ENCODE peak calls at places on chromosomes 5 and 9, in six cellular contexts. One of them, this sample, is unnamed.

GRCh38 chr9:13141629-13142028 is 137.9 kb downstream of the MPDZ start:
- DNase-seq in A549: no peak
- DNase-seq in H54: no peak
- DNase-seq in HepG2: no peak
- DNase-seq in lower leg skin: no peak
- DNase-seq in transverse colon: no peak
- DNase-seq in this sample: no peak

GRCh38 chr5:126234563-126235195 is 188.5 kb upstream of the GRAMD2B start:
- DNase-seq in transverse colon: peak
- DNase-seq in HepG2: peak
- DNase-seq in H54: peak
- DNase-seq in A549: peak
- DNase-seq in lower leg skin: no peak
- DNase-seq in this sample: no peak

GRCh38 chr5:59698774-59699173 is 194.8 kb downstream of the PDE4D start:
- DNase-seq in H54: no peak
- DNase-seq in transverse colon: no peak
- DNase-seq in A549: no peak
- DNase-seq in HepG2: no peak
- DNase-seq in lower leg skin: no peak
- DNase-seq in this sample: no peak

GRCh38 chr5:109656829-109657228 is 32.9 kb upstream of the MAN2A1 start:
- DNase-seq in transverse colon: peak
- DNase-seq in A549: no peak
- DNase-seq in lower leg skin: peak
- DNase-seq in H54: no peak
- DNase-seq in HepG2: no peak
- DNase-seq in this sample: peak

GRCh38 chr9:72276429-72276828 is 88.6 kb downstream of the ZFAND5 start:
- DNase-seq in A549: no peak
- DNase-seq in HepG2: no peak
- DNase-seq in lower leg skin: no peak
- DNase-seq in H54: no peak
- DNase-seq in transverse colon: no peak
- DNase-seq in this sample: no peak

GRCh38 chr5:131198625-131199024 is 27.9 kb downstream of the LYRM7 start:
- DNase-seq in H54: no peak
- DNase-seq in lower leg skin: no peak
- DNase-seq in HepG2: no peak
- DNase-seq in A549: no peak
- DNase-seq in transverse colon: no peak
- DNase-seq in this sample: no peak

GRCh38 chr5:173567548-173567947 is 48.9 kb downstream of the BOD1 start:
- DNase-seq in H54: no peak
- DNase-seq in A549: no peak
- DNase-seq in HepG2: no peak
- DNase-seq in lower leg skin: no peak
- DNase-seq in transverse colon: no peak
- DNase-seq in this sample: no peak

GRCh38 chr9:137761032-137761431 is 116.5 kb upstream of the CACNA1B start:
- DNase-seq in lower leg skin: no peak
- DNase-seq in transverse colon: no peak
- DNase-seq in HepG2: no peak
- DNase-seq in H54: no peak
- DNase-seq in A549: no peak
- DNase-seq in this sample: no peak

GRCh38 chr5:2052687-2053086 is 170.0 kb upstream of the IRX4 start:
- DNase-seq in HepG2: no peak
- DNase-seq in A549: no peak
- DNase-seq in lower leg skin: no peak
- DNase-seq in H54: no peak
- DNase-seq in transverse colon: no peak
- DNase-seq in this sample: no peak

GRCh38 chr5:2656186-2656585 is 95.3 kb downstream of the IRX2 start:
- DNase-seq in HepG2: no peak
- DNase-seq in transverse colon: no peak
- DNase-seq in H54: no peak
- DNase-seq in lower leg skin: no peak
- DNase-seq in A549: no peak
- DNase-seq in this sample: no peak

GRCh38 chr5:11596657-11597071 is 307.6 kb downstream of the CTNND2 start:
- DNase-seq in H54: no peak
- DNase-seq in transverse colon: no peak
- DNase-seq in lower leg skin: no peak
- DNase-seq in HepG2: peak
- DNase-seq in A549: no peak
- DNase-seq in this sample: no peak

GRCh38 chr9:33263131-33263935 is 1.2 kb downstream of the BAG1 start:
- DNase-seq in lower leg skin: no peak
- DNase-seq in H54: no peak
- DNase-seq in A549: no peak
- DNase-seq in transverse colon: no peak
- DNase-seq in HepG2: peak
- DNase-seq in this sample: peak

GRCh38 chr5:160353379-160353778 is 17.0 kb downstream of the C1QTNF2 start:
- DNase-seq in H54: no peak
- DNase-seq in HepG2: no peak
- DNase-seq in lower leg skin: no peak
- DNase-seq in A549: no peak
- DNase-seq in transverse colon: no peak
- DNase-seq in this sample: no peak

GRCh38 chr9:81801190-81801589 is 111.8 kb upstream of the TLE1 start:
- DNase-seq in transverse colon: no peak
- DNase-seq in A549: peak
- DNase-seq in HepG2: no peak
- DNase-seq in H54: peak
- DNase-seq in lower leg skin: no peak
- DNase-seq in this sample: no peak

GRCh38 chr5:130476325-130476724 is 572.1 kb downstream of the CHSY3 start:
- DNase-seq in H54: no peak
- DNase-seq in A549: peak
- DNase-seq in lower leg skin: no peak
- DNase-seq in HepG2: no peak
- DNase-seq in transverse colon: no peak
- DNase-seq in this sample: no peak

GRCh38 chr9:18359335-18359734 is 114.6 kb upstream of the ADAMTSL1 start:
- DNase-seq in A549: no peak
- DNase-seq in HepG2: no peak
- DNase-seq in lower leg skin: no peak
- DNase-seq in transverse colon: no peak
- DNase-seq in H54: no peak
- DNase-seq in this sample: no peak
- TF ChIP-seq POLR2A in A549: no peak
- TF ChIP-seq POLR2A in HepG2: no peak
- TF ChIP-seq POLR2A in lower leg skin: no peak
- TF ChIP-seq POLR2A in transverse colon: no peak
- TF ChIP-seq POLR2A in H54: no peak
- TF ChIP-seq POLR2A in this sample: no peak

GRCh38 chr5:36027066-36027465 is 35.9 kb upstream of the UGT3A1 start:
- DNase-seq in A549: no peak
- DNase-seq in lower leg skin: no peak
- DNase-seq in transverse colon: no peak
- DNase-seq in HepG2: no peak
- DNase-seq in H54: no peak
- DNase-seq in this sample: no peak
- TF ChIP-seq POLR2A in A549: no peak
- TF ChIP-seq POLR2A in lower leg skin: no peak
- TF ChIP-seq POLR2A in transverse colon: no peak
- TF ChIP-seq POLR2A in HepG2: no peak
- TF ChIP-seq POLR2A in H54: no peak
- TF ChIP-seq POLR2A in this sample: no peak

GRCh38 chr9:109468927-109469326 is 29.2 kb downstream of the PTPN3 start:
- DNase-seq in transverse colon: no peak
- DNase-seq in HepG2: no peak
- DNase-seq in A549: no peak
- DNase-seq in H54: no peak
- DNase-seq in lower leg skin: peak
- DNase-seq in this sample: no peak

GRCh38 chr9:109471994-109472393 is 26.1 kb downstream of the PTPN3 start:
- DNase-seq in HepG2: no peak
- DNase-seq in transverse colon: no peak
- DNase-seq in lower leg skin: no peak
- DNase-seq in H54: no peak
- DNase-seq in A549: no peak
- DNase-seq in this sample: no peak

GRCh38 chr9:109467936-109468335 is 30.2 kb downstream of the PTPN3 start:
- DNase-seq in H54: no peak
- DNase-seq in lower leg skin: no peak
- DNase-seq in HepG2: no peak
- DNase-seq in A549: no peak
- DNase-seq in transverse colon: no peak
- DNase-seq in this sample: no peak

GRCh38 chr9:109471475-109471874 is 26.6 kb downstream of the PTPN3 start:
- DNase-seq in H54: no peak
- DNase-seq in lower leg skin: no peak
- DNase-seq in transverse colon: no peak
- DNase-seq in A549: peak
- DNase-seq in HepG2: no peak
- DNase-seq in this sample: no peak

GRCh38 chr9:109469646-109470358 is 28.3 kb downstream of the PTPN3 start:
- DNase-seq in A549: peak
- DNase-seq in H54: peak
- DNase-seq in transverse colon: peak
- DNase-seq in HepG2: peak
- DNase-seq in lower leg skin: peak
- DNase-seq in this sample: peak
- TF ChIP-seq POLR2A in A549: no peak
- TF ChIP-seq POLR2A in H54: no peak
- TF ChIP-seq POLR2A in transverse colon: no peak
- TF ChIP-seq POLR2A in HepG2: no peak
- TF ChIP-seq POLR2A in lower leg skin: no peak
- TF ChIP-seq POLR2A in this sample: no peak

GRCh38 chr9:91026266-91026665 is 224.6 kb downstream of the SYK start:
- DNase-seq in HepG2: no peak
- DNase-seq in A549: no peak
- DNase-seq in transverse colon: no peak
- DNase-seq in H54: no peak
- DNase-seq in lower leg skin: no peak
- DNase-seq in this sample: no peak

GRCh38 chr9:91025856-91026255 is 224.2 kb downstream of the SYK start:
- DNase-seq in A549: no peak
- DNase-seq in H54: no peak
- DNase-seq in transverse colon: no peak
- DNase-seq in HepG2: no peak
- DNase-seq in lower leg skin: no peak
- DNase-seq in this sample: no peak

GRCh38 chr9:91027005-91027404 is 225.4 kb downstream of the SYK start:
- DNase-seq in H54: no peak
- DNase-seq in transverse colon: no peak
- DNase-seq in HepG2: no peak
- DNase-seq in lower leg skin: no peak
- DNase-seq in A549: no peak
- DNase-seq in this sample: no peak

GRCh38 chr9:91024841-91025240 is 223.2 kb downstream of the SYK start:
- DNase-seq in H54: no peak
- DNase-seq in A549: no peak
- DNase-seq in lower leg skin: no peak
- DNase-seq in HepG2: no peak
- DNase-seq in transverse colon: no peak
- DNase-seq in this sample: no peak

DNA sequence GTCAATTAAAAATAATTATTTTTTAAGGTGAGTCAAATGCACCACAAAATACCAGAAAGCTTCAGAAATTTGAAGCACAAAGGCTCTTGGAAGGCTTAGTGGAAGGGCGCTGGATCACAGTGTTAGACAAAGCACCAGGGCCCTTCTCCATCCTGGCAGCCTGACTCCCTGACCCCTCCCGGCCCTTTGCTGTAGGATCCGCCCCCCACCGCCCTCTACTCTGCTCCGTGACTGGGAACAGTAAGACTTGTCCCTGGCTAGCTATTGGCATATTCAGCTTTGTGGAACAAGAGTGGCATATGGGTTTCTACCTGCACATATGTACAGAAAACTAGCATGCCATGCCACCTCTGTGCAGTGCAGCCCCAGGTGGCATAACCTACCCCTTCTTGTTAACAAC is 222.1 kb downstream of the SYK start:
- DNase-seq in A549: no peak
- DNase-seq in transverse colon: no peak
- DNase-seq in H54: no peak
- DNase-seq in HepG2: no peak
- DNase-seq in lower leg skin: no peak
- DNase-seq in this sample: no peak
- TF ChIP-seq POLR2A in A549: no peak
- TF ChIP-seq POLR2A in transverse colon: no peak
- TF ChIP-seq POLR2A in H54: no peak
- TF ChIP-seq POLR2A in HepG2: no peak
- TF ChIP-seq POLR2A in lower leg skin: no peak
- TF ChIP-seq POLR2A in this sample: no peak

GRCh38 chr9:131273146-131273545 is 3.2 kb downstream of the FAM78A start:
- DNase-seq in lower leg skin: no peak
- DNase-seq in transverse colon: peak
- DNase-seq in HepG2: no peak
- DNase-seq in H54: no peak
- DNase-seq in A549: no peak
- DNase-seq in this sample: peak

GRCh38 chr9:131271506-131271931 is 4.8 kb downstream of the FAM78A start:
- DNase-seq in lower leg skin: no peak
- DNase-seq in A549: no peak
- DNase-seq in H54: no peak
- DNase-seq in transverse colon: no peak
- DNase-seq in HepG2: no peak
- DNase-seq in this sample: no peak

GRCh38 chr9:131273791-131274673 is 2.3 kb downstream of the FAM78A start:
- DNase-seq in HepG2: no peak
- DNase-seq in lower leg skin: no peak
- DNase-seq in transverse colon: no peak
- DNase-seq in A549: no peak
- DNase-seq in H54: no peak
- DNase-seq in this sample: peak

GRCh38 chr9:131272212-131272611 is 4.1 kb downstream of the FAM78A start:
- DNase-seq in HepG2: no peak
- DNase-seq in transverse colon: no peak
- DNase-seq in lower leg skin: no peak
- DNase-seq in A549: no peak
- DNase-seq in H54: no peak
- DNase-seq in this sample: no peak

GRCh38 chr9:131270171-131271015 is 5.9 kb downstream of the FAM78A start:
- DNase-seq in HepG2: no peak
- DNase-seq in lower leg skin: peak
- DNase-seq in H54: no peak
- DNase-seq in transverse colon: peak
- DNase-seq in A549: no peak
- DNase-seq in this sample: peak
- TF ChIP-seq POLR2A in HepG2: no peak
- TF ChIP-seq POLR2A in lower leg skin: no peak
- TF ChIP-seq POLR2A in H54: no peak
- TF ChIP-seq POLR2A in transverse colon: peak
- TF ChIP-seq POLR2A in A549: no peak
- TF ChIP-seq POLR2A in this sample: no peak